ENCODE peak calls at places on chromosomes 3 and 15, in six cellular contexts. One of them, this sample, is unnamed.

GRCh38 chr15:80695099-80695910 is at the start of gene ABHD17C:
- DNase-seq in GM12878: no peak
- DNase-seq in K562: peak; percentile 87
- DNase-seq in HepG2: peak; percentile 9
- DNase-seq in endothelial cell of umbilical vein: peak; percentile 51
- DNase-seq in A549: peak; percentile 68
- DNase-seq in this sample: peak; percentile 59

GRCh38 chr15:85154061-85154460 is 172.4 kb downstream of the PDE8A start:
- DNase-seq in GM12878: no peak
- DNase-seq in K562: no peak
- DNase-seq in HepG2: no peak
- DNase-seq in endothelial cell of umbilical vein: no peak
- DNase-seq in A549: no peak
- DNase-seq in this sample: no peak

GRCh38 chr3:179840985-179841384 is 188.1 kb downstream of the USP13 start:
- DNase-seq in GM12878: no peak
- DNase-seq in K562: no peak
- DNase-seq in HepG2: no peak
- DNase-seq in endothelial cell of umbilical vein: no peak
- DNase-seq in A549: peak; percentile 12
- DNase-seq in this sample: no peak

GRCh38 chr3:150879141-150879540 is 26.1 kb downstream of the MINDY4B start:
- DNase-seq in GM12878: no peak
- DNase-seq in K562: no peak
- DNase-seq in HepG2: no peak
- DNase-seq in endothelial cell of umbilical vein: no peak
- DNase-seq in A549: no peak
- DNase-seq in this sample: no peak

GRCh38 chr3:172253200-172253599 is 195.1 kb downstream of the GHSR start:
- DNase-seq in GM12878: no peak
- DNase-seq in K562: no peak
- DNase-seq in HepG2: no peak
- DNase-seq in endothelial cell of umbilical vein: no peak
- DNase-seq in A549: no peak
- DNase-seq in this sample: no peak

GRCh38 chr3:66165679-66166078 is 55.1 kb upstream of the SLC25A26 start:
- DNase-seq in GM12878: no peak
- DNase-seq in K562: peak; percentile 6
- DNase-seq in HepG2: no peak
- DNase-seq in endothelial cell of umbilical vein: no peak
- DNase-seq in A549: no peak
- DNase-seq in this sample: no peak

GRCh38 chr3:41141431-41142164 is 57.7 kb upstream of the CTNNB1 start:
- DNase-seq in GM12878: no peak
- DNase-seq in K562: no peak
- DNase-seq in HepG2: no peak
- DNase-seq in endothelial cell of umbilical vein: no peak
- DNase-seq in A549: no peak
- DNase-seq in this sample: no peak

GRCh38 chr3:69411331-69411730 is 25.4 kb upstream of the FRMD4B start:
- DNase-seq in GM12878: no peak
- DNase-seq in K562: no peak
- DNase-seq in HepG2: no peak
- DNase-seq in endothelial cell of umbilical vein: peak; percentile 92
- DNase-seq in A549: no peak
- DNase-seq in this sample: no peak

GRCh38 chr3:158649791-158650190 is 5.5 kb downstream of the GFM1 start:
- DNase-seq in GM12878: no peak
- DNase-seq in K562: peak; percentile 22
- DNase-seq in HepG2: peak; percentile 46
- DNase-seq in endothelial cell of umbilical vein: peak; percentile 93
- DNase-seq in A549: no peak
- DNase-seq in this sample: no peak

GRCh38 chr15:95850837-95851236 is 479.7 kb upstream of the NR2F2 start:
- DNase-seq in GM12878: no peak
- DNase-seq in K562: no peak
- DNase-seq in HepG2: no peak
- DNase-seq in endothelial cell of umbilical vein: no peak
- DNase-seq in A549: peak; percentile 23
- DNase-seq in this sample: no peak

GRCh38 chr3:132665230-132665629 is 5.1 kb downstream of the UBA5 start:
- DNase-seq in GM12878: no peak
- DNase-seq in K562: no peak
- DNase-seq in HepG2: no peak
- DNase-seq in endothelial cell of umbilical vein: no peak
- DNase-seq in A549: no peak
- DNase-seq in this sample: no peak

GRCh38 chr3:40725026-40725425 is 200.3 kb downstream of the ZNF621 start:
- DNase-seq in GM12878: no peak
- DNase-seq in K562: no peak
- DNase-seq in HepG2: no peak
- DNase-seq in endothelial cell of umbilical vein: no peak
- DNase-seq in A549: no peak
- DNase-seq in this sample: no peak

GRCh38 chr15:66622677-66623076 is 56.9 kb upstream of the LCTL start:
- DNase-seq in GM12878: no peak
- DNase-seq in K562: no peak
- DNase-seq in HepG2: no peak
- DNase-seq in endothelial cell of umbilical vein: no peak
- DNase-seq in A549: no peak
- DNase-seq in this sample: peak; percentile 23

GRCh38 chr3:24302382-24302781 is 192.3 kb downstream of the THRB start:
- DNase-seq in GM12878: no peak
- DNase-seq in K562: no peak
- DNase-seq in HepG2: no peak
- DNase-seq in endothelial cell of umbilical vein: no peak
- DNase-seq in A549: no peak
- DNase-seq in this sample: no peak

GRCh38 chr15:101623367-101624304 is 28.5 kb downstream of the TM2D3 start:
- DNase-seq in GM12878: no peak
- DNase-seq in K562: no peak
- DNase-seq in HepG2: no peak
- DNase-seq in endothelial cell of umbilical vein: no peak
- DNase-seq in A549: no peak
- DNase-seq in this sample: no peak

GRCh38 chr3:150747909-150748568 is 14.9 kb downstream of the SIAH2 start:
- DNase-seq in GM12878: no peak
- DNase-seq in K562: no peak
- DNase-seq in HepG2: no peak
- DNase-seq in endothelial cell of umbilical vein: no peak
- DNase-seq in A549: no peak
- DNase-seq in this sample: no peak

GRCh38 chr15:82128401-82129143 is 82.8 kb upstream of the MEX3B start:
- DNase-seq in GM12878: no peak
- DNase-seq in K562: no peak
- DNase-seq in HepG2: no peak
- DNase-seq in endothelial cell of umbilical vein: no peak
- DNase-seq in A549: no peak
- DNase-seq in this sample: peak; percentile 63

GRCh38 chr3:150763841-150764483 is 993 bp upstream of the SIAH2 start:
- DNase-seq in GM12878: no peak
- DNase-seq in K562: no peak
- DNase-seq in HepG2: peak; percentile 66
- DNase-seq in endothelial cell of umbilical vein: no peak
- DNase-seq in A549: peak; percentile 74
- DNase-seq in this sample: peak; percentile 80

GRCh38 chr3:184715943-184716651 is 4.2 kb upstream of the MAGEF1 start:
- DNase-seq in GM12878: no peak
- DNase-seq in K562: no peak
- DNase-seq in HepG2: no peak
- DNase-seq in endothelial cell of umbilical vein: no peak
- DNase-seq in A549: no peak
- DNase-seq in this sample: no peak

GRCh38 chr3:196055683-196056270 is 26.1 kb downstream of the TFRC start:
- DNase-seq in GM12878: no peak
- DNase-seq in K562: no peak
- DNase-seq in HepG2: peak; percentile 89
- DNase-seq in endothelial cell of umbilical vein: no peak
- DNase-seq in A549: peak; percentile 8
- DNase-seq in this sample: peak; percentile 96

GRCh38 chr3:68876112-68876713 is 56.1 kb downstream of the TAFA4 start:
- DNase-seq in GM12878: peak; percentile 17
- DNase-seq in K562: peak; percentile 43
- DNase-seq in HepG2: peak; percentile 31
- DNase-seq in endothelial cell of umbilical vein: peak; percentile 73
- DNase-seq in A549: peak; percentile 66
- DNase-seq in this sample: peak; percentile 71

GRCh38 chr15:76951161-76951714 is 19.7 kb downstream of the RCN2 start:
- DNase-seq in GM12878: no peak
- DNase-seq in K562: no peak
- DNase-seq in HepG2: no peak
- DNase-seq in endothelial cell of umbilical vein: no peak
- DNase-seq in A549: no peak
- DNase-seq in this sample: no peak

GRCh38 chr3:143676742-143677141 is 171.5 kb downstream of the SLC9A9 start:
- DNase-seq in GM12878: no peak
- DNase-seq in K562: no peak
- DNase-seq in HepG2: no peak
- DNase-seq in endothelial cell of umbilical vein: no peak
- DNase-seq in A549: no peak
- DNase-seq in this sample: no peak

GRCh38 chr3:194536883-194537637 is 50.3 kb upstream of the ATP13A3 start:
- DNase-seq in GM12878: no peak
- DNase-seq in K562: no peak
- DNase-seq in HepG2: peak; percentile 70
- DNase-seq in endothelial cell of umbilical vein: peak; percentile 74
- DNase-seq in A549: peak; percentile 45
- DNase-seq in this sample: peak; percentile 30

GRCh38 chr3:71432044-71432970 is 151.2 kb downstream of the FOXP1 start:
- DNase-seq in GM12878: no peak
- DNase-seq in K562: no peak
- DNase-seq in HepG2: no peak
- DNase-seq in endothelial cell of umbilical vein: no peak
- DNase-seq in A549: no peak
- DNase-seq in this sample: no peak

GRCh38 chr15:34472947-34473346 is 35.3 kb upstream of the GOLGA8A start:
- DNase-seq in GM12878: no peak
- DNase-seq in K562: no peak
- DNase-seq in HepG2: no peak
- DNase-seq in endothelial cell of umbilical vein: no peak
- DNase-seq in A549: no peak
- DNase-seq in this sample: no peak
- TF ChIP-seq MYC in GM12878: no peak
- TF ChIP-seq MYC in K562: no peak
- TF ChIP-seq MYC in HepG2: no peak
- TF ChIP-seq MYC in endothelial cell of umbilical vein: no peak
- TF ChIP-seq MYC in A549: no peak
- TF ChIP-seq MYC in this sample: no peak

DNA sequence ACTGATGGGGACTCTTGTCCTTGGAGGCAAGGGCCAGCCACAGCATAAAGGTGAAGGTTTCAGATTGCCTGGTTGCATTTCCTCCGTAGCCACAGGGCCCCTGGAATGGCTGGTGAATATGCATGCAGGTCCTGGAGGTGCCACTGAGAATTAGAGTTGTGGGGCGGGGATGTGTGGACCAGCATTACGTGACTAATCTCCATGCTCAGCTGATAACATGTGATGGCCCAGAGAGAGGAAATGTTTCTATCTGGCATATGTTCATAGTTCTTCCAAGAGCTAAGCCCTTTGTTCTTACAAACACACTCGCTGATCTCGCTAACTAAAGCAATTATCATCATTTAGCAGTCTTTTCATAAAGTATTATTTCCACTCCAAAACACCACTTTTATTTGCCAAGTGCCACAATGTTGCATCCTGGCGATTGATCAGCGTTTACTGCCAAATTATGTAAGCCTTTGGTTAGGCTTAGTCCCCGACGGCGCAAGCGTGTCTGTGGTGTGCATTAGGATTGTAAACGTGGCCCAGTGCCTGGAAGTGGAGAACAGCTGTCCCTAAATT is 55.9 kb downstream of the CGNL1 start:
- DNase-seq in GM12878: no peak
- DNase-seq in K562: no peak
- DNase-seq in HepG2: no peak
- DNase-seq in endothelial cell of umbilical vein: peak; percentile 75
- DNase-seq in A549: no peak
- DNase-seq in this sample: no peak
- TF ChIP-seq MYC in GM12878: no peak
- TF ChIP-seq MYC in K562: no peak
- TF ChIP-seq MYC in HepG2: no peak
- TF ChIP-seq MYC in endothelial cell of umbilical vein: no peak
- TF ChIP-seq MYC in A549: no peak
- TF ChIP-seq MYC in this sample: no peak

DNA sequence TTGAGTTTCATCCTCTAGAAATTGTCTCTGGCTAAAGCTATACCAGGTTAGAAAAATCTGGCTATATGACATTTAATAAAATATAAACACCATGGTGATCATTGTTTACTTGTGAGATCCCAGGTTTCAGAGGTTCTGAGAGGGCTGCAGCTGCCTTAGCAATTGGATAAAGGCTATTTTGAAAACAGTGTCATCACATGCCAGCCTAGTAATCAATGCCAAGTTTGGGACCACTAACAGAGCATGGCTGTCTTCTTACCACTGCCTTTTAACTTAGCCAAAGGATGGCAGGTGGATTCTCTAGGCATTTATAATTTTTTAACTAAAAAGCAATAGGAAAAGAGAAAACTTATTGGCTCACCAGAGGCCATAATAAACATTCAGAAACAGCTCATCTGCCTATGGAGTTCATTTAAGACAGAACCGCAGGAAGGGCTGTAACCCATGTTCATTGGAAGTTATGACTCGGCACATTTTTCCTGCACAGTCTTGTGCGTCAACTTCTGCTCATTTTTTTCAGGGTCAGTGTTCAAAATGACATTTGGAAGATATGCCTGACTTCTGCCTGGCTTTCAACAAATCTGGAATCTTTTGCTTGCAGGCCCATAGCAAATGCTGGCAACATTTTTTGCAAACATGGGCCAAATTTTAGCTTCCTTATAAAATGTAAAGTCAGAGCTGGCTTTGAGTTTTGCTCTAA is 476.0 kb upstream of the TBL1XR1 start:
- DNase-seq in GM12878: no peak
- DNase-seq in K562: no peak
- DNase-seq in HepG2: no peak
- DNase-seq in endothelial cell of umbilical vein: peak; percentile 43
- DNase-seq in A549: peak; percentile 16
- DNase-seq in this sample: peak; percentile 72
- TF ChIP-seq MYC in GM12878: no peak
- TF ChIP-seq MYC in K562: no peak
- TF ChIP-seq MYC in HepG2: no peak
- TF ChIP-seq MYC in endothelial cell of umbilical vein: no peak
- TF ChIP-seq MYC in A549: no peak
- TF ChIP-seq MYC in this sample: no peak

GRCh38 chr15:93317772-93318171 is 228.8 kb upstream of the RGMA start:
- DNase-seq in GM12878: no peak
- DNase-seq in K562: no peak
- DNase-seq in HepG2: no peak
- DNase-seq in endothelial cell of umbilical vein: no peak
- DNase-seq in A549: no peak
- DNase-seq in this sample: no peak

GRCh38 chr15:93324191-93324590 is 235.2 kb upstream of the RGMA start:
- DNase-seq in GM12878: no peak
- DNase-seq in K562: no peak
- DNase-seq in HepG2: no peak
- DNase-seq in endothelial cell of umbilical vein: no peak
- DNase-seq in A549: no peak
- DNase-seq in this sample: no peak

GRCh38 chr15:93314245-93314644 is 225.2 kb upstream of the RGMA start:
- DNase-seq in GM12878: no peak
- DNase-seq in K562: no peak
- DNase-seq in HepG2: no peak
- DNase-seq in endothelial cell of umbilical vein: no peak
- DNase-seq in A549: no peak
- DNase-seq in this sample: no peak

GRCh38 chr15:93321881-93322282 is 232.9 kb upstream of the RGMA start:
- DNase-seq in GM12878: no peak
- DNase-seq in K562: no peak
- DNase-seq in HepG2: peak; percentile 78
- DNase-seq in endothelial cell of umbilical vein: no peak
- DNase-seq in A549: no peak
- DNase-seq in this sample: no peak

GRCh38 chr15:93319121-93319814 is 230.3 kb upstream of the RGMA start:
- DNase-seq in GM12878: no peak
- DNase-seq in K562: peak; percentile 39
- DNase-seq in HepG2: no peak
- DNase-seq in endothelial cell of umbilical vein: no peak
- DNase-seq in A549: no peak
- DNase-seq in this sample: no peak
- TF ChIP-seq MYC in GM12878: no peak
- TF ChIP-seq MYC in K562: no peak
- TF ChIP-seq MYC in HepG2: no peak
- TF ChIP-seq MYC in endothelial cell of umbilical vein: no peak
- TF ChIP-seq MYC in A549: no peak
- TF ChIP-seq MYC in this sample: no peak